ENCODE peak calls at places on chromosomes 3 and 15, in nine cellular contexts. One of them, this sample, is unnamed.

GRCh38 chr3:50381315-50381714 is 22.0 kb upstream of the TMEM115 start:
- DNase-seq in 8988T: no peak
- DNase-seq in T-helper 2 cell: no peak
- DNase-seq in left ventricle myocardium inferior: no peak
- DNase-seq in dorsolateral prefrontal cortex: no peak
- DNase-seq in neural progenitor cell: no peak
- DNase-seq in H54: no peak
- DNase-seq in NCI-H2081: no peak
- DNase-seq in esophagus squamous epithelium: no peak
- DNase-seq in this sample: no peak

GRCh38 chr15:54345301-54345700 is 367.1 kb downstream of the UNC13C start:
- DNase-seq in esophagus squamous epithelium: no peak
- DNase-seq in dorsolateral prefrontal cortex: no peak
- DNase-seq in neural progenitor cell: no peak
- DNase-seq in H54: no peak
- DNase-seq in 8988T: no peak
- DNase-seq in left ventricle myocardium inferior: no peak
- DNase-seq in T-helper 2 cell: no peak
- DNase-seq in NCI-H2081: no peak
- DNase-seq in this sample: no peak

GRCh38 chr15:95644476-95644875 is 686.0 kb upstream of the NR2F2 start:
- DNase-seq in 8988T: no peak
- DNase-seq in left ventricle myocardium inferior: no peak
- DNase-seq in T-helper 2 cell: no peak
- DNase-seq in H54: no peak
- DNase-seq in dorsolateral prefrontal cortex: no peak
- DNase-seq in neural progenitor cell: no peak
- DNase-seq in NCI-H2081: no peak
- DNase-seq in esophagus squamous epithelium: no peak
- DNase-seq in this sample: no peak

GRCh38 chr3:27165348-27165747 is 203.8 kb downstream of the NEK10 start:
- DNase-seq in dorsolateral prefrontal cortex: no peak
- DNase-seq in H54: no peak
- DNase-seq in left ventricle myocardium inferior: no peak
- DNase-seq in 8988T: no peak
- DNase-seq in esophagus squamous epithelium: no peak
- DNase-seq in NCI-H2081: no peak
- DNase-seq in neural progenitor cell: no peak
- DNase-seq in T-helper 2 cell: no peak
- DNase-seq in this sample: no peak

GRCh38 chr15:92394327-92395175 is 870 bp downstream of the ST8SIA2 start:
- DNase-seq in T-helper 2 cell: no peak
- DNase-seq in esophagus squamous epithelium: no peak
- DNase-seq in 8988T: no peak
- DNase-seq in NCI-H2081: no peak
- DNase-seq in H54: no peak
- DNase-seq in left ventricle myocardium inferior: no peak
- DNase-seq in dorsolateral prefrontal cortex: no peak
- DNase-seq in neural progenitor cell: peak
- DNase-seq in this sample: no peak

GRCh38 chr15:57085267-57085666 is 166.8 kb downstream of the TCF12 start:
- DNase-seq in esophagus squamous epithelium: no peak
- DNase-seq in T-helper 2 cell: no peak
- DNase-seq in dorsolateral prefrontal cortex: no peak
- DNase-seq in 8988T: no peak
- DNase-seq in H54: no peak
- DNase-seq in left ventricle myocardium inferior: no peak
- DNase-seq in NCI-H2081: no peak
- DNase-seq in neural progenitor cell: no peak
- DNase-seq in this sample: no peak

GRCh38 chr3:113685956-113686721 is 10.3 kb downstream of the USF3 start:
- DNase-seq in NCI-H2081: no peak
- DNase-seq in 8988T: no peak
- DNase-seq in T-helper 2 cell: no peak
- DNase-seq in esophagus squamous epithelium: no peak
- DNase-seq in left ventricle myocardium inferior: no peak
- DNase-seq in dorsolateral prefrontal cortex: no peak
- DNase-seq in H54: no peak
- DNase-seq in neural progenitor cell: no peak
- DNase-seq in this sample: no peak

GRCh38 chr15:65068436-65068835 is 645 bp upstream of the RASL12 start:
- DNase-seq in 8988T: no peak
- DNase-seq in T-helper 2 cell: no peak
- DNase-seq in left ventricle myocardium inferior: no peak
- DNase-seq in esophagus squamous epithelium: no peak
- DNase-seq in NCI-H2081: no peak
- DNase-seq in H54: no peak
- DNase-seq in neural progenitor cell: no peak
- DNase-seq in dorsolateral prefrontal cortex: no peak
- DNase-seq in this sample: no peak

GRCh38 chr3:190088890-190089289 is 31.8 kb downstream of the P3H2 start:
- DNase-seq in H54: no peak
- DNase-seq in T-helper 2 cell: no peak
- DNase-seq in left ventricle myocardium inferior: no peak
- DNase-seq in esophagus squamous epithelium: no peak
- DNase-seq in dorsolateral prefrontal cortex: no peak
- DNase-seq in NCI-H2081: no peak
- DNase-seq in neural progenitor cell: no peak
- DNase-seq in 8988T: no peak
- DNase-seq in this sample: no peak

GRCh38 chr15:40871749-40872617 is 2.1 kb downstream of the RHOV start:
- DNase-seq in esophagus squamous epithelium: no peak
- DNase-seq in neural progenitor cell: no peak
- DNase-seq in NCI-H2081: no peak
- DNase-seq in H54: no peak
- DNase-seq in 8988T: no peak
- DNase-seq in dorsolateral prefrontal cortex: no peak
- DNase-seq in left ventricle myocardium inferior: no peak
- DNase-seq in T-helper 2 cell: no peak
- DNase-seq in this sample: no peak

GRCh38 chr15:42954291-42954690 is 33.7 kb upstream of the TTBK2 start:
- DNase-seq in neural progenitor cell: no peak
- DNase-seq in esophagus squamous epithelium: no peak
- DNase-seq in left ventricle myocardium inferior: no peak
- DNase-seq in H54: no peak
- DNase-seq in NCI-H2081: no peak
- DNase-seq in dorsolateral prefrontal cortex: no peak
- DNase-seq in T-helper 2 cell: no peak
- DNase-seq in 8988T: no peak
- DNase-seq in this sample: no peak

GRCh38 chr15:100895721-100896120 is 16.1 kb downstream of the ALDH1A3 start:
- DNase-seq in dorsolateral prefrontal cortex: no peak
- DNase-seq in esophagus squamous epithelium: no peak
- DNase-seq in neural progenitor cell: no peak
- DNase-seq in T-helper 2 cell: no peak
- DNase-seq in left ventricle myocardium inferior: no peak
- DNase-seq in NCI-H2081: no peak
- DNase-seq in 8988T: no peak
- DNase-seq in H54: no peak
- DNase-seq in this sample: no peak

GRCh38 chr3:103337179-103337845 is 902.5 kb downstream of the ZPLD1 start:
- DNase-seq in esophagus squamous epithelium: no peak
- DNase-seq in 8988T: no peak
- DNase-seq in neural progenitor cell: no peak
- DNase-seq in dorsolateral prefrontal cortex: no peak
- DNase-seq in H54: no peak
- DNase-seq in left ventricle myocardium inferior: no peak
- DNase-seq in NCI-H2081: peak
- DNase-seq in T-helper 2 cell: no peak
- DNase-seq in this sample: no peak

GRCh38 chr15:89780601-89781000 is 4.5 kb downstream of the MESP2 start:
- DNase-seq in neural progenitor cell: no peak
- DNase-seq in 8988T: no peak
- DNase-seq in left ventricle myocardium inferior: no peak
- DNase-seq in NCI-H2081: no peak
- DNase-seq in esophagus squamous epithelium: no peak
- DNase-seq in T-helper 2 cell: no peak
- DNase-seq in dorsolateral prefrontal cortex: no peak
- DNase-seq in H54: no peak
- DNase-seq in this sample: no peak

GRCh38 chr15:26392956-26393355 is 379.9 kb downstream of the GABRB3 start:
- DNase-seq in esophagus squamous epithelium: no peak
- DNase-seq in NCI-H2081: no peak
- DNase-seq in T-helper 2 cell: no peak
- DNase-seq in neural progenitor cell: no peak
- DNase-seq in H54: no peak
- DNase-seq in dorsolateral prefrontal cortex: no peak
- DNase-seq in left ventricle myocardium inferior: no peak
- DNase-seq in 8988T: no peak
- DNase-seq in this sample: no peak

GRCh38 chr3:153927107-153927506 is 194.1 kb upstream of the ARHGEF26 start:
- DNase-seq in esophagus squamous epithelium: no peak
- DNase-seq in H54: peak
- DNase-seq in T-helper 2 cell: no peak
- DNase-seq in dorsolateral prefrontal cortex: no peak
- DNase-seq in neural progenitor cell: no peak
- DNase-seq in NCI-H2081: no peak
- DNase-seq in 8988T: no peak
- DNase-seq in left ventricle myocardium inferior: no peak
- DNase-seq in this sample: peak

GRCh38 chr15:48340111-48340510 is 8.9 kb downstream of the DUT start:
- DNase-seq in neural progenitor cell: no peak
- DNase-seq in esophagus squamous epithelium: no peak
- DNase-seq in dorsolateral prefrontal cortex: no peak
- DNase-seq in T-helper 2 cell: no peak
- DNase-seq in H54: no peak
- DNase-seq in NCI-H2081: no peak
- DNase-seq in left ventricle myocardium inferior: no peak
- DNase-seq in 8988T: no peak
- DNase-seq in this sample: no peak

GRCh38 chr3:16482770-16483531 is 30.5 kb downstream of the RFTN1 start:
- DNase-seq in NCI-H2081: peak
- DNase-seq in neural progenitor cell: no peak
- DNase-seq in esophagus squamous epithelium: no peak
- DNase-seq in T-helper 2 cell: no peak
- DNase-seq in dorsolateral prefrontal cortex: no peak
- DNase-seq in 8988T: no peak
- DNase-seq in left ventricle myocardium inferior: no peak
- DNase-seq in H54: no peak
- DNase-seq in this sample: no peak

GRCh38 chr15:48330855-48331795 is at the start of gene DUT:
- DNase-seq in NCI-H2081: peak
- DNase-seq in H54: peak
- DNase-seq in 8988T: peak
- DNase-seq in neural progenitor cell: peak
- DNase-seq in left ventricle myocardium inferior: peak
- DNase-seq in esophagus squamous epithelium: peak
- DNase-seq in T-helper 2 cell: peak
- DNase-seq in dorsolateral prefrontal cortex: peak
- DNase-seq in this sample: peak

GRCh38 chr3:42014443-42014945 is 52.6 kb upstream of the ULK4 start:
- DNase-seq in H54: no peak
- DNase-seq in NCI-H2081: no peak
- DNase-seq in 8988T: no peak
- DNase-seq in dorsolateral prefrontal cortex: no peak
- DNase-seq in esophagus squamous epithelium: no peak
- DNase-seq in neural progenitor cell: peak
- DNase-seq in T-helper 2 cell: no peak
- DNase-seq in left ventricle myocardium inferior: no peak
- DNase-seq in this sample: no peak

GRCh38 chr3:42288385-42288784 is 22.4 kb upstream of the CCK start:
- DNase-seq in left ventricle myocardium inferior: no peak
- DNase-seq in H54: no peak
- DNase-seq in neural progenitor cell: no peak
- DNase-seq in esophagus squamous epithelium: no peak
- DNase-seq in NCI-H2081: no peak
- DNase-seq in dorsolateral prefrontal cortex: no peak
- DNase-seq in 8988T: no peak
- DNase-seq in T-helper 2 cell: no peak
- DNase-seq in this sample: no peak

GRCh38 chr3:87627316-87627715 is 350.9 kb upstream of the POU1F1 start:
- DNase-seq in NCI-H2081: no peak
- DNase-seq in 8988T: no peak
- DNase-seq in H54: no peak
- DNase-seq in left ventricle myocardium inferior: no peak
- DNase-seq in dorsolateral prefrontal cortex: no peak
- DNase-seq in esophagus squamous epithelium: no peak
- DNase-seq in neural progenitor cell: no peak
- DNase-seq in T-helper 2 cell: no peak
- DNase-seq in this sample: no peak

GRCh38 chr3:123793425-123793824 is 90.7 kb downstream of the MYLK start:
- DNase-seq in T-helper 2 cell: no peak
- DNase-seq in left ventricle myocardium inferior: no peak
- DNase-seq in esophagus squamous epithelium: no peak
- DNase-seq in H54: no peak
- DNase-seq in NCI-H2081: no peak
- DNase-seq in neural progenitor cell: no peak
- DNase-seq in 8988T: no peak
- DNase-seq in dorsolateral prefrontal cortex: no peak
- DNase-seq in this sample: no peak

GRCh38 chr15:85770014-85770721 is 24.6 kb downstream of the KLHL25 start:
- DNase-seq in T-helper 2 cell: no peak
- DNase-seq in esophagus squamous epithelium: no peak
- DNase-seq in neural progenitor cell: no peak
- DNase-seq in 8988T: no peak
- DNase-seq in NCI-H2081: no peak
- DNase-seq in H54: no peak
- DNase-seq in dorsolateral prefrontal cortex: no peak
- DNase-seq in left ventricle myocardium inferior: no peak
- DNase-seq in this sample: no peak

GRCh38 chr3:151766454-151766853 is 32.7 kb downstream of the AADACL2 start:
- DNase-seq in left ventricle myocardium inferior: no peak
- DNase-seq in neural progenitor cell: no peak
- DNase-seq in NCI-H2081: no peak
- DNase-seq in dorsolateral prefrontal cortex: no peak
- DNase-seq in esophagus squamous epithelium: no peak
- DNase-seq in T-helper 2 cell: no peak
- DNase-seq in 8988T: no peak
- DNase-seq in H54: no peak
- DNase-seq in this sample: peak

GRCh38 chr3:72821170-72821781 is 27.0 kb downstream of the SHQ1 start:
- DNase-seq in esophagus squamous epithelium: no peak
- DNase-seq in neural progenitor cell: no peak
- DNase-seq in 8988T: no peak
- DNase-seq in T-helper 2 cell: no peak
- DNase-seq in dorsolateral prefrontal cortex: no peak
- DNase-seq in left ventricle myocardium inferior: no peak
- DNase-seq in NCI-H2081: peak
- DNase-seq in H54: no peak
- DNase-seq in this sample: no peak

GRCh38 chr15:31065824-31066223 is 35.7 kb downstream of the TRPM1 start:
- DNase-seq in 8988T: no peak
- DNase-seq in neural progenitor cell: no peak
- DNase-seq in T-helper 2 cell: no peak
- DNase-seq in esophagus squamous epithelium: no peak
- DNase-seq in NCI-H2081: no peak
- DNase-seq in H54: no peak
- DNase-seq in left ventricle myocardium inferior: no peak
- DNase-seq in dorsolateral prefrontal cortex: no peak
- DNase-seq in this sample: no peak

GRCh38 chr3:194270627-194271458 is 80.3 kb downstream of the CPN2 start:
- DNase-seq in esophagus squamous epithelium: no peak
- DNase-seq in dorsolateral prefrontal cortex: peak
- DNase-seq in H54: peak
- DNase-seq in NCI-H2081: no peak
- DNase-seq in T-helper 2 cell: no peak
- DNase-seq in left ventricle myocardium inferior: peak
- DNase-seq in neural progenitor cell: peak
- DNase-seq in 8988T: no peak
- DNase-seq in this sample: peak

GRCh38 chr3:106208979-106209378 is 340.2 kb upstream of the CBLB start:
- DNase-seq in 8988T: no peak
- DNase-seq in left ventricle myocardium inferior: no peak
- DNase-seq in dorsolateral prefrontal cortex: no peak
- DNase-seq in esophagus squamous epithelium: no peak
- DNase-seq in H54: no peak
- DNase-seq in T-helper 2 cell: no peak
- DNase-seq in neural progenitor cell: no peak
- DNase-seq in NCI-H2081: no peak
- DNase-seq in this sample: no peak

This sample was measured in HCT116.